ENCODE peak calls at places on chromosomes 6 and 20, in six cellular contexts. One of them, this sample, is unnamed. For H3K9me3, the result is how much of the 10 kb centered on the place peaks cover.

GRCh38 chr20:11271319-11271718 is 597.5 kb upstream of the JAG1 start:
- DNase-seq in mucosa of descending colon: no peak
- DNase-seq in H9: peak
- DNase-seq in body of pancreas: peak
- DNase-seq in AG04450: no peak
- DNase-seq in stomach: no peak
- DNase-seq in this sample: no peak

GRCh38 chr20:4195499-4195898 is 180.1 kb upstream of the RNF24 start:
- DNase-seq in stomach: no peak
- DNase-seq in mucosa of descending colon: no peak
- DNase-seq in H9: peak
- DNase-seq in AG04450: no peak
- DNase-seq in body of pancreas: no peak
- DNase-seq in this sample: no peak

GRCh38 chr6:139881728-139882211 is 507.3 kb upstream of the CITED2 start:
- DNase-seq in H9: peak
- DNase-seq in mucosa of descending colon: no peak
- DNase-seq in stomach: no peak
- DNase-seq in body of pancreas: peak
- DNase-seq in AG04450: no peak
- DNase-seq in this sample: peak

GRCh38 chr6:35185971-35186370 is 27.8 kb upstream of the SCUBE3 start:
- DNase-seq in H9: no peak
- DNase-seq in body of pancreas: no peak
- DNase-seq in AG04450: no peak
- DNase-seq in mucosa of descending colon: no peak
- DNase-seq in stomach: no peak
- DNase-seq in this sample: no peak

GRCh38 chr6:25202505-25202904 is 76.7 kb upstream of the CARMIL1 start:
- DNase-seq in body of pancreas: no peak
- DNase-seq in H9: no peak
- DNase-seq in mucosa of descending colon: no peak
- DNase-seq in AG04450: peak
- DNase-seq in stomach: no peak
- DNase-seq in this sample: no peak

GRCh38 chr6:170135821-170136471 is 154.9 kb downstream of the DLL1 start:
- DNase-seq in mucosa of descending colon: no peak
- DNase-seq in H9: peak
- DNase-seq in stomach: no peak
- DNase-seq in AG04450: no peak
- DNase-seq in body of pancreas: peak
- DNase-seq in this sample: no peak

GRCh38 chr6:36757206-36757605 is 59.6 kb downstream of the RAB44 start:
- DNase-seq in body of pancreas: no peak
- DNase-seq in H9: no peak
- DNase-seq in mucosa of descending colon: no peak
- DNase-seq in stomach: no peak
- DNase-seq in AG04450: no peak
- DNase-seq in this sample: peak

GRCh38 chr20:10481671-10482070 is 46.6 kb downstream of the SLX4IP start:
- DNase-seq in AG04450: no peak
- DNase-seq in H9: no peak
- DNase-seq in mucosa of descending colon: no peak
- DNase-seq in stomach: no peak
- DNase-seq in body of pancreas: no peak
- DNase-seq in this sample: no peak

GRCh38 chr6:131135244-131136020 is at the start of gene AKAP7:
- DNase-seq in AG04450: no peak
- DNase-seq in H9: peak
- DNase-seq in stomach: peak
- DNase-seq in mucosa of descending colon: peak
- DNase-seq in body of pancreas: peak
- DNase-seq in this sample: peak

GRCh38 chr6:93295631-93296030 is 123.7 kb downstream of the EPHA7 start:
- DNase-seq in stomach: no peak
- DNase-seq in mucosa of descending colon: no peak
- DNase-seq in H9: no peak
- DNase-seq in body of pancreas: no peak
- DNase-seq in AG04450: no peak
- DNase-seq in this sample: no peak

GRCh38 chr20:16290358-16290757 is 282.9 kb downstream of the KIF16B start:
- DNase-seq in H9: no peak
- DNase-seq in AG04450: no peak
- DNase-seq in body of pancreas: no peak
- DNase-seq in mucosa of descending colon: no peak
- DNase-seq in stomach: no peak
- DNase-seq in this sample: no peak

GRCh38 chr20:24673678-24674570 is 204.5 kb downstream of the SYNDIG1 start:
- DNase-seq in body of pancreas: no peak
- DNase-seq in H9: no peak
- DNase-seq in AG04450: no peak
- DNase-seq in mucosa of descending colon: no peak
- DNase-seq in stomach: no peak
- DNase-seq in this sample: no peak

GRCh38 chr20:36206641-36207040 is 29.6 kb upstream of the AAR2 start:
- DNase-seq in stomach: no peak
- DNase-seq in body of pancreas: no peak
- DNase-seq in AG04450: no peak
- DNase-seq in H9: no peak
- DNase-seq in mucosa of descending colon: no peak
- DNase-seq in this sample: no peak

GRCh38 chr6:146312606-146313005 is 231.0 kb upstream of the RAB32 start:
- DNase-seq in H9: no peak
- DNase-seq in stomach: no peak
- DNase-seq in AG04450: no peak
- DNase-seq in body of pancreas: no peak
- DNase-seq in mucosa of descending colon: no peak
- DNase-seq in this sample: no peak

GRCh38 chr20:56722042-56722441 is 92.9 kb downstream of the TFAP2C start:
- DNase-seq in mucosa of descending colon: no peak
- DNase-seq in H9: no peak
- DNase-seq in stomach: no peak
- DNase-seq in AG04450: no peak
- DNase-seq in body of pancreas: no peak
- DNase-seq in this sample: peak

GRCh38 chr6:41036601-41037000 is 2.4 kb downstream of the UNC5CL start:
- DNase-seq in stomach: no peak
- DNase-seq in body of pancreas: no peak
- DNase-seq in mucosa of descending colon: no peak
- DNase-seq in AG04450: no peak
- DNase-seq in H9: no peak
- DNase-seq in this sample: no peak

GRCh38 chr6:41040101-41040910 is 1.3 kb upstream of the UNC5CL start:
- DNase-seq in body of pancreas: peak
- DNase-seq in H9: no peak
- DNase-seq in stomach: peak
- DNase-seq in AG04450: no peak
- DNase-seq in mucosa of descending colon: peak
- DNase-seq in this sample: peak

GRCh38 chr6:41036188-41036587 is 2.8 kb downstream of the UNC5CL start:
- DNase-seq in AG04450: no peak
- DNase-seq in H9: no peak
- DNase-seq in mucosa of descending colon: no peak
- DNase-seq in body of pancreas: peak
- DNase-seq in stomach: no peak
- DNase-seq in this sample: no peak

GRCh38 chr6:41039060-41039998 is at the start of gene UNC5CL:
- DNase-seq in mucosa of descending colon: peak
- DNase-seq in AG04450: no peak
- DNase-seq in stomach: peak
- DNase-seq in H9: peak
- DNase-seq in body of pancreas: peak
- DNase-seq in this sample: peak

DNA sequence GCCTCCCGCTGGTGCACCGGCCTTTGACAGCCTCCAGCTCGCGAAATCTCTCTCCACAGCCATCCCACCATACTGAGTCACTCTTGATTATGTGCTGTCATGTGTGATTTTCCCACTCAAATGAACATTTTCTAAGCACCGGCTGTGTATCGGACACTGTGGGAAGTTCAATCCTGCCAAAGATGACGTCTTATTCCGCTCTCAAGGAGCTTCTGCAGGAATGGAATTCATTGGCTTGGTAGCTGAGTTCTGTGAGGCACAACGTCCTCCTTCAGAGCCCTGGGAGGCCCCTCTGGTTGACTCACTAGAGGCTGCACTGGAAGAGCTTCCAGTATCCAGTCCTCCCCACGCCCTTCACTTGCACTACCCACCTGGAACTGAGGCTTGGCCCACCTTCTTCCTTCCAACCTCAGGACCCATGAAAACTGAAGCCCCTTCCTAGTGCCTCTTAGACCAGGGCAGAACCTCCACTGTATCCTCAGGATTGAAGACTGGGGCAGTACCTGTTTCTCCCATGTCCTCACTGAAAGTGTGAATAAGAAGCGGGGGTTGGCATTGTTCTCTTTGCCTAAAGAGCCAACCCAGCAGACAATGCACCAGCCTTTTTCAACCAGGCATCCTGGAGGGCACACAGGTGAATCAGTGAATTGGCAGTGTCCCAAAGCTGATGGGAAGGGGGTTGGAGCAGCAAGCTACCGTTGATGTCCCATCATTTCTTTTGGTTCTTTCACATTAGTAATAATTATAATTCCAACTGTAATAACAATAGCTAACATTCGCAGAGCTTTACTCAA is 1.7 kb downstream of the UNC5CL start:
- DNase-seq in H9: no peak
- DNase-seq in mucosa of descending colon: no peak
- DNase-seq in stomach: no peak
- DNase-seq in body of pancreas: no peak
- DNase-seq in AG04450: no peak
- DNase-seq in this sample: no peak
- TF ChIP-seq CTCF in H9: peak
- TF ChIP-seq CTCF in mucosa of descending colon: no peak
- TF ChIP-seq CTCF in stomach: no peak
- TF ChIP-seq CTCF in body of pancreas: no peak
- TF ChIP-seq CTCF in AG04450: no peak
- TF ChIP-seq CTCF in this sample: no peak

DNA sequence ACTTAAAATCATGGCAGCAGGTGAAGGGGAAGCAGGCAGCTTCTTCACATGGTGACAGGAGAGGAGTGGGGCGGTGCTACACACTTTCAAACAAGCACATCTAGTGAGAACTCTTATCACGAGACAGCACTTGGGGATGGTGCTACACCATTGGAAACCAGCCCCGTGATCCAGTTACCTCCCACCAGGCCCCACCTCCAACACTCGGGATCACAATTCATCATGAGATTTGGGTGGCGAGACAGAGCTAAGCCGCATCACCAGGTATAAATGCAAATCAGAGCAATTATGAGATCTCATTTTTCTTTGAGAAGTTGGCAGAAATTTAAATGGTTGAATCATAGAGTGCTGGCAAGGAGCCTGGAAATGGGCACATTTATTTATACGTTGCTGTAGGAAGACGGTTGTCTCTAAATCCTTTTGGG is 31.4 kb downstream of the IGF2R start:
- DNase-seq in mucosa of descending colon: no peak
- DNase-seq in body of pancreas: no peak
- DNase-seq in H9: no peak
- DNase-seq in AG04450: no peak
- DNase-seq in stomach: no peak
- DNase-seq in this sample: no peak
- H3K9me3 ChIP-seq in mucosa of descending colon: under half
- H3K9me3 ChIP-seq in body of pancreas: under half
- H3K9me3 ChIP-seq in H9: under half
- H3K9me3 ChIP-seq in AG04450: under half
- H3K9me3 ChIP-seq in stomach: under half
- H3K9me3 ChIP-seq in this sample: under half

GRCh38 chr20:30502670-30503069 is 754.8 kb upstream of the DEFB115 start:
- DNase-seq in mucosa of descending colon: no peak
- DNase-seq in body of pancreas: no peak
- DNase-seq in AG04450: no peak
- DNase-seq in H9: no peak
- DNase-seq in stomach: no peak
- DNase-seq in this sample: no peak

GRCh38 chr20:30503992-30504570 is 753.4 kb upstream of the DEFB115 start:
- DNase-seq in AG04450: no peak
- DNase-seq in stomach: no peak
- DNase-seq in mucosa of descending colon: no peak
- DNase-seq in body of pancreas: no peak
- DNase-seq in H9: no peak
- DNase-seq in this sample: no peak

GRCh38 chr20:30499123-30499522 is 758.3 kb upstream of the DEFB115 start:
- DNase-seq in H9: no peak
- DNase-seq in mucosa of descending colon: no peak
- DNase-seq in body of pancreas: no peak
- DNase-seq in AG04450: no peak
- DNase-seq in stomach: no peak
- DNase-seq in this sample: no peak

GRCh38 chr20:30505566-30505965 is 751.9 kb upstream of the DEFB115 start:
- DNase-seq in body of pancreas: no peak
- DNase-seq in mucosa of descending colon: no peak
- DNase-seq in stomach: no peak
- DNase-seq in AG04450: no peak
- DNase-seq in H9: no peak
- DNase-seq in this sample: no peak

DNA sequence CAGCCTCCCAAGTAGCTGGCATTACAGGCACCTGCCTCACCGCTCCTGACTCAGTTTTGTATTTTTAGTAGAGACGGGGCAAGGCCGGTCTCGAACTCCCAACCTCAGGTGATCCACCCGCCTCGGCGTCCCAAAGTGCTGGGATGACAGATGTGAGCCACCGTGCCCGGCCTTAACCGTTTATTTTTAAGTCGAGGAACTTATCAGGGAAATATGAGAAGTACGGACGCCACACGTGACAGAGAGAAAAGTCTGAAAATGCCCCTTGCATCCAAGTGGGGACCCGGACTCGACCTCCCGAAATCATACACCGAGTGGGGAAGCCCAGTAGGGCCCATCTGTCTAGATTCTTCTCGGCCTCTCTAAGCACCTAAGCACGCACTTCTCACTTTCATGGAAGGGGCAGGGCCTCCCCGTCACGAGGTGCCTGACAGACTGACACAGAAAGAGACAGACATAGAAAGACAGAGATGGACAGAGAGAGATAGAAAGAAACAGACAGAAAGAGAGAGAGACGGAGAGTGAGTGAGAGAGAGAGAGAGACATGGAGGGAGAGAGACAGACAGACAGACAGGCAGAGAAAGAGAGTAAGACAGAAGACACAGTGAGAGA is 756.5 kb upstream of the DEFB115 start:
- DNase-seq in H9: no peak
- DNase-seq in AG04450: no peak
- DNase-seq in mucosa of descending colon: no peak
- DNase-seq in body of pancreas: no peak
- DNase-seq in stomach: no peak
- DNase-seq in this sample: no peak
- TF ChIP-seq CTCF in H9: no peak
- TF ChIP-seq CTCF in AG04450: no peak
- TF ChIP-seq CTCF in mucosa of descending colon: no peak
- TF ChIP-seq CTCF in body of pancreas: no peak
- TF ChIP-seq CTCF in stomach: no peak
- TF ChIP-seq CTCF in this sample: no peak

GRCh38 chr6:156575361-156575760 is 201.8 kb upstream of the ARID1B start:
- DNase-seq in mucosa of descending colon: no peak
- DNase-seq in stomach: no peak
- DNase-seq in body of pancreas: no peak
- DNase-seq in AG04450: no peak
- DNase-seq in H9: no peak
- DNase-seq in this sample: no peak
- H3K9me3 ChIP-seq in mucosa of descending colon: under half
- H3K9me3 ChIP-seq in stomach: under half
- H3K9me3 ChIP-seq in body of pancreas: under half
- H3K9me3 ChIP-seq in AG04450: under half
- H3K9me3 ChIP-seq in H9: under half
- H3K9me3 ChIP-seq in this sample: under half

This sample was measured in colonic mucosa.